ENCODE peak calls at places on chromosomes 2 and 18, in eight cellular contexts. T is epithelial cell of prostate, D is amniotic stem cell, I is EL, F is right atrium auricular region, U is upper lobe of right lung, R is CD14-positive monocyte, G is M059J. S is an unnamed sample.

GRCh38 chr2:13006829-13007715 is 290.3 kb downstream of the TRIB2 start:
- DNase-seq in I (peak; percentile 73), D (peak; percentile 30), F (peak; percentile 74), R (no peak), T (no peak), U (no peak), G (peak; percentile 64), S (peak; percentile 78)

GRCh38 chr2:190458352-190459107 is 50.4 kb downstream of the MFSD6 start:
- DNase-seq in U (no peak), D (no peak), G (no peak), T (no peak), R (no peak), F (no peak), I (no peak), S (no peak)

GRCh38 chr2:132815522-132815921 is 145.5 kb upstream of the LYPD1 start:
- DNase-seq in F (no peak), U (no peak), T (no peak), I (peak; percentile 90), G (peak; percentile 77), R (no peak), D (no peak), S (peak; percentile 65)

GRCh38 chr2:241125626-241126025 is 23.5 kb upstream of the MTERF4 start:
- DNase-seq in F (no peak), D (no peak), R (no peak), T (no peak), U (peak; percentile 58), G (no peak), I (no peak), S (no peak)

GRCh38 chr2:41935806-41936205 is 112.0 kb upstream of the PKDCC start:
- DNase-seq in G (no peak), D (no peak), T (no peak), I (no peak), R (no peak), U (no peak), F (no peak), S (no peak)

GRCh38 chr2:212531499-212531898 is 7.1 kb downstream of the ERBB4 start:
- DNase-seq in F (no peak), D (no peak), G (no peak), T (no peak), R (no peak), U (no peak), I (no peak), S (no peak)

GRCh38 chr18:31447530-31448191 is at the start of gene DSG3:
- DNase-seq in I (no peak), R (no peak), D (no peak), G (no peak), U (no peak), T (peak; percentile 84), F (no peak), S (peak; percentile 94)

GRCh38 chr2:95122197-95122551 is 566 bp upstream of the MRPS5 start:
- DNase-seq in R (no peak), U (no peak), G (no peak), I (no peak), F (no peak), T (no peak), D (no peak), S (no peak)

GRCh38 chr18:58635891-58636290 is 7.0 kb upstream of the ALPK2 start:
- DNase-seq in T (peak; percentile 58), I (peak; percentile 47), U (no peak), G (peak; percentile 95), F (no peak), D (peak; percentile 33), R (no peak), S (peak; percentile 89)

GRCh38 chr2:223043164-223043941 is 8.6 kb upstream of the KCNE4 start:
- DNase-seq in D (no peak), I (no peak), U (no peak), R (no peak), F (no peak), T (no peak), G (no peak), S (no peak)

GRCh38 chr18:70368903-70369302 is 80.1 kb downstream of the SOCS6 start:
- DNase-seq in I (no peak), G (no peak), D (no peak), U (no peak), R (no peak), F (no peak), T (no peak), S (peak; percentile 50)

GRCh38 chr18:9239708-9240107 is 94.9 kb upstream of the TWSG1 start:
- DNase-seq in I (no peak), T (no peak), U (no peak), D (no peak), R (no peak), G (no peak), F (no peak), S (no peak)

GRCh38 chr2:88950010-88950409 is 258.5 kb downstream of the RPIA start:
- DNase-seq in F (no peak), T (no peak), D (no peak), G (peak; percentile 2), U (no peak), R (no peak), I (peak; percentile 1), S (peak; percentile 23)

GRCh38 chr18:68803371-68803770 is 5.5 kb downstream of the CCDC102B start:
- DNase-seq in I (peak; percentile 74), R (no peak), D (no peak), G (peak; percentile 32), U (peak; percentile 71), F (no peak), T (no peak), S (peak; percentile 48)

GRCh38 chr18:37577051-37577611 is 11.5 kb upstream of the CELF4 start:
- DNase-seq in T (no peak), I (no peak), F (no peak), R (no peak), D (no peak), G (no peak), U (no peak), S (peak; percentile 38)

GRCh38 chr18:5806860-5807259 is 88.5 kb downstream of the TMEM200C start:
- DNase-seq in U (no peak), T (no peak), R (no peak), F (no peak), G (no peak), I (no peak), D (no peak), S (no peak)

GRCh38 chr2:233764264-233764663 is 4.2 kb downstream of the UGT1A1 start:
- DNase-seq in D (no peak), R (no peak), I (peak; percentile 50), U (no peak), T (peak; percentile 1), F (no peak), G (peak; percentile 84), S (peak; percentile 26)